ENCODE peak calls at places on chromosomes 16 and 17, in four cellular contexts. R, N, Y and F are unnamed samples.

GRCh38 chr17:32992360-32993033 is 850 bp downstream of the SPACA3 start:
- DNase-seq in Y (no peak), R (no peak), N (no peak), F (peak; percentile 45)

GRCh38 chr16:27431773-27432599 is 30.0 kb downstream of the IL21R start:
- DNase-seq in N (no peak), R (no peak), Y (no peak), F (no peak)

GRCh38 chr17:78808106-78808635 is 26.1 kb upstream of the CYTH1 start:
- DNase-seq in Y (no peak), N (no peak), R (no peak), F (no peak)

GRCh38 chr16:87602821-87603683 is 744 bp downstream of the JPH3 start:
- DNase-seq in N (no peak), R (peak; percentile 70), Y (no peak), F (no peak)

GRCh38 chr17:43378766-43379165 is 20.0 kb upstream of the ARL4D start:
- DNase-seq in R (no peak), Y (no peak), N (no peak), F (no peak)

GRCh38 chr16:79912592-79913310 is 312.2 kb upstream of the MAF start:
- DNase-seq in Y (no peak), R (no peak), N (no peak), F (no peak)

GRCh38 chr16:57556941-57557541 is 14.6 kb downstream of the ADGRG5 start:
- DNase-seq in N (no peak), Y (no peak), R (no peak), F (no peak)

GRCh38 chr17:58328195-58329034 is at the start of gene TSPOAP1:
- DNase-seq in N (no peak), R (peak; percentile 86), Y (no peak), F (no peak)

GRCh38 chr16:8878523-8878911 is 3.6 kb upstream of the LITAFD start:
- DNase-seq in N (peak; percentile 70), Y (no peak), R (peak; percentile 36), F (peak; percentile 72)

GRCh38 chr16:67199011-67199807 is at the start of gene ELMO3:
- DNase-seq in N (peak; percentile 79), Y (no peak), R (peak; percentile 89), F (peak; percentile 82)

GRCh38 chr17:44899074-44899782 is at the start of gene EFTUD2:
- DNase-seq in N (peak; percentile 89), Y (peak; percentile 77), R (peak; percentile 93), F (peak; percentile 95)

GRCh38 chr17:80773243-80773991 is 218.2 kb upstream of the CHMP6 start:
- DNase-seq in R (peak; percentile 44), N (no peak), Y (no peak), F (no peak)

GRCh38 chr17:1709403-1709891 is 730 bp downstream of the TLCD2 start:
- DNase-seq in Y (no peak), R (peak; percentile 35), N (no peak), F (peak; percentile 49)

GRCh38 chr17:48869821-48870318 is 22.7 kb upstream of the ATP5MC1 start:
- DNase-seq in R (no peak), Y (no peak), N (no peak), F (no peak)

GRCh38 chr17:48873212-48873611 is 19.4 kb upstream of the ATP5MC1 start:
- DNase-seq in R (no peak), Y (no peak), N (no peak), F (peak; percentile 41)

GRCh38 chr17:48871551-48872351 is 20.8 kb upstream of the ATP5MC1 start:
- DNase-seq in N (no peak), Y (no peak), R (no peak), F (peak; percentile 87)

GRCh38 chr17:48871035-48871550 is 21.5 kb upstream of the ATP5MC1 start:
- DNase-seq in R (no peak), N (no peak), Y (no peak), F (no peak)

DNA sequence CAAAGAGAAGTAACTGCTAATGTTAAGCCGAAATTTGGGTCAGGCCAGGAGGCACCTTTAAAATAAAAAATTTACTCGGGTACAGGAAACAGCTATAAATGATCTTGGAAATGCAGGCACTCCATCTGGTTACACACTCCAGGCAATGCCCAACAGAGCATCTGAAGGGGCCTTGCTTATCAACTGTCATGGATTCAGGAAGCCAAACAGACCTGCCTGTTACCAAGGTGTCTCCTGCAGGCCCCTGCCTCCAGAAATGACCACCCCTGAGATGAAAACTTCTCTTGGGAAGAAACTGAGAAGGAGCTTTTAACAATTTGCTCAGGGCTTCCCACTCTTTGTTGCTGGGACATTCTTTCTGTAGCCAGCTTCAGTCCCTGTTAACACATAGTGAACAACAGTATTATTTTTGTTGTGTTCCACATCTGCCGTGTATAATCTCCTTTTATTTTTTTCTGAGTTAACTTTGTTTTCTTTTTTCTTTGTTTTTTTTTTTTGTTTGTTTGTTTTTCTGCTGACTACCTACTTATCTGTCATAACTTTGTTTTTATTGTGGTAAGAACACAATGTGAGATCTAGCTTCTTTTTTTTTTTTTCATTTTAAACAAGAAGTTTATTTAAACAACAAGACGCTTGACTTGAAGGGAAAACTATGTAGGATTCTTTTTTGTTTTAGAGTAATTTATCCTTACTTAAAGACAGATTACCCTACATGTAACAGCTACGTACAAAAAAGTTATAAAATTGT is 18.7 kb upstream of the ATP5MC1 start:
- DNase-seq in R (no peak), Y (no peak), N (no peak), F (no peak)
- H3K9me2 ChIP-seq in R (no peaks in the 10 kb centered on the region), Y (no peaks in the 10 kb centered on the region), N (no peaks in the 10 kb centered on the region), F (no peaks in the 10 kb centered on the region)

DNA sequence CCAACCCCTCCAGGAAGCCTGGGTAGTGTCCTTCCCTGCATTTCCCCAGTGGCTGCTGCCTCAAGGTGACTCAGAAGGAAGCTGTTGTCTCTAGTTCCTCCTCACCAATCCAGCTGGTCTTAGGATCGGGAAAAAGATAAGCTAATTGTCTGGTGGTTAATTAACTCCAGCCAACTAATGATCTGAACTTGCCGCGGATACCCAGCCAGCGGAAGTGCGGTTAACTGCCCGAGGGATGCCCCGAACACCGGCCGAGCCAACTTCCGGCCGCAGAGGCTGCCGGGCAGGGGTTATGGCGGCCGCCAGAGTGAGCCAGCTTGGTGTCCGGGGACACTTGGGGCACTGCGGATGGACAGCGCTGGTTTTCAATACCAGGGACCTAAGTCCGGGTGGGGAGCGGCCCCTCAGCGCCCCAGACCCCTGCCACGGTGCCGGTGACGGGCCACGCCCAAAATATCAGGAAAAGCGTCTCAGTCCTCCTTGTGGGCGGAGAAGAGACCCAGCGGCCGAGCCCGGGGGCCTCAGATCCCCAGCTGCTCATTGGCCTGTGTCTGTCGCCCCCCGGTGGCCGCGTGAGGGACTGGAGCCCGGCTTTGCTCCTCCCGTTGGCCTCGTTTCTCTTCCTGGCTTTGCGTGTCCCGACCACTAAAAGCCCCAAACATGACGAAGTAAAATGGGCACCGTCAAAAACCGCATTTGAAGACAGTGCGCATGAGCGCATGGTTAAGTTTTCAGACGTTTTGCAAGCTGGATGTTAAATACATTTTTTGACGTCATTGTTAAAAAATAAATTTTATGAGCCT is 10.2 kb upstream of the PRSS22 start:
- DNase-seq in N (peak; percentile 97), R (peak; percentile 94), Y (peak; percentile 86), F (peak; percentile 95)
- H3K9me2 ChIP-seq in N (no peaks in the 10 kb centered on the region), R (no peaks in the 10 kb centered on the region), Y (no peaks in the 10 kb centered on the region), F (no peaks in the 10 kb centered on the region)

GRCh38 chr17:29148790-29149430 is 31.3 kb downstream of the MYO18A start:
- DNase-seq in R (peak; percentile 97), Y (peak; percentile 85), N (peak; percentile 94), F (peak; percentile 97)

GRCh38 chr17:29150191-29150590 is 30.0 kb downstream of the MYO18A start:
- DNase-seq in N (peak; percentile 89), R (no peak), Y (no peak), F (no peak)

GRCh38 chr17:29149431-29150064 is 30.6 kb downstream of the MYO18A start:
- DNase-seq in N (no peak), R (no peak), Y (no peak), F (no peak)

GRCh38 chr17:29154516-29155234 is 25.5 kb downstream of the MYO18A start:
- DNase-seq in N (peak; percentile 71), Y (no peak), R (no peak), F (no peak)

GRCh38 chr17:29151567-29151966 is 28.6 kb downstream of the MYO18A start:
- DNase-seq in R (no peak), Y (peak; percentile 70), N (peak; percentile 81), F (no peak)
- H3K9me2 ChIP-seq in R (no peaks in the 10 kb centered on the region), Y (no peaks in the 10 kb centered on the region), N (no peaks in the 10 kb centered on the region), F (no peaks in the 10 kb centered on the region)

GRCh38 chr16:47469227-47469626 is 8.1 kb downstream of the PHKB start:
- DNase-seq in N (no peak), Y (no peak), R (no peak), F (no peak)
- H3K9me2 ChIP-seq in N (no peaks in the 10 kb centered on the region), Y (no peaks in the 10 kb centered on the region), R (no peaks in the 10 kb centered on the region), F (no peaks in the 10 kb centered on the region)

GRCh38 chr17:50349241-50349595 is 3.3 kb downstream of the XYLT2 start:
- DNase-seq in N (no peak), R (no peak), Y (no peak), F (peak; percentile 1)
- H3K9me2 ChIP-seq in N (no peaks in the 10 kb centered on the region), R (no peaks in the 10 kb centered on the region), Y (no peaks in the 10 kb centered on the region), F (no peaks in the 10 kb centered on the region)

DNA sequence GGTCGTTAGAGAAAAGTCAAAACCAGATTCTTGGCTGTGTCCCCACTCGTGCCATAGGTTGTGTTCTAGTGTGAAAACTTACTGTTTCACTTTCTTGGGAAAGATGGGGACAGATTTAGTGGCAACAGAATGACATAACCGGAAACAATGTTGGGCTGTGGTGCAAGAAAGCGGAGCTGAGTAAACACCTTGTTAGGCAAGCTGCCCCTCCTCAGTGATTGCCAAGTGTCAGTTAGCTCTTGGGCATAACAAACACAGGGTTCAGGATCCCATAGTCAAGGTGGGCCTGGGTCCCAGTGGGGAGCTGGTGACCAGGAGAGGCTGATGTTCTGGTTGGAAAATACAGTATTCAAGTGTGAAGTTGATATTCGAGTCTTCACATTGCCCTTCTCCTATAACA is 15.4 kb downstream of the UBN1 start:
- DNase-seq in R (no peak), Y (no peak), N (no peak), F (no peak)
- H3K9me2 ChIP-seq in R (no peaks in the 10 kb centered on the region), Y (no peaks in the 10 kb centered on the region), N (no peaks in the 10 kb centered on the region), F (no peaks in the 10 kb centered on the region)

GRCh38 chr16:23476289-23476688 is 23.3 kb upstream of the COG7 start:
- DNase-seq in N (no peak), Y (no peak), R (no peak), F (no peak)
- H3K9me2 ChIP-seq in N (no peaks in the 10 kb centered on the region), Y (no peaks in the 10 kb centered on the region), R (no peaks in the 10 kb centered on the region), F (no peaks in the 10 kb centered on the region)